ENCODE peak calls at places on chromosomes 2 and 18, in nine cellular contexts. T is amygdala; Q is activated CD4-positive, alpha-beta T cell treated with anti-CD3 and anti-CD28 coated beads, Interleukin-2, amount 50 U/mL, for 24 hours; J is naive thymus-derived CD8-positive, alpha-beta T cell; X is CD4-positive, alpha-beta memory T cell; P is WTC11; R is aorta; I is NCI-H1694; N is mucosa of gallbladder. V is an unnamed sample.

GRCh38 chr2:34423301-34423700 is 824.2 kb upstream of the FAM98A start:
- DNase-seq in I (no peak), R (no peak), Q (no peak), X (no peak), T (no peak), J (no peak), N (no peak), P (no peak), V (no peak)

GRCh38 chr2:233061591-233062446 is 1.7 kb downstream of the INPP5D start:
- DNase-seq in J (no peak), Q (no peak), R (peak; percentile 80), T (no peak), X (no peak), N (peak; percentile 47), I (no peak), P (no peak), V (no peak)

GRCh38 chr18:10059610-10060468 is 146.0 kb downstream of the VAPA start:
- DNase-seq in X (no peak), P (no peak), I (no peak), Q (no peak), J (no peak), T (no peak), R (no peak), N (no peak), V (no peak)

GRCh38 chr2:141666191-141666590 is 464.6 kb downstream of the LRP1B start:
- DNase-seq in T (no peak), R (no peak), P (no peak), N (no peak), X (no peak), J (no peak), I (no peak), Q (no peak), V (no peak)

GRCh38 chr2:104844813-104845551 is 8.9 kb upstream of the POU3F3 start:
- DNase-seq in I (no peak), T (no peak), R (no peak), X (no peak), J (no peak), N (no peak), Q (no peak), P (peak; percentile 80), V (no peak)

GRCh38 chr2:134104754-134105153 is 149.1 kb upstream of the MGAT5 start:
- DNase-seq in T (no peak), N (no peak), I (no peak), P (no peak), X (peak; percentile 28), J (no peak), Q (no peak), R (no peak), V (no peak)

GRCh38 chr2:47870668-47871540 is 35.4 kb downstream of the FBXO11 start:
- DNase-seq in R (no peak), X (no peak), J (no peak), I (no peak), T (no peak), P (no peak), N (no peak), Q (no peak), V (no peak)

GRCh38 chr2:226905718-226906438 is 70.0 kb downstream of the RHBDD1 start:
- DNase-seq in P (no peak), J (no peak), Q (no peak), T (no peak), N (no peak), R (no peak), X (no peak), I (no peak), V (no peak)

GRCh38 chr18:11981633-11982366 is 493 bp downstream of the IMPA2 start:
- DNase-seq in P (peak; percentile 62), Q (no peak), T (no peak), N (no peak), I (no peak), J (no peak), R (no peak), X (peak; percentile 13), V (no peak)

GRCh38 chr2:189157939-189158338 is 21.6 kb downstream of the COL5A2 start:
- DNase-seq in P (no peak), X (no peak), T (no peak), I (no peak), R (no peak), J (no peak), Q (no peak), N (no peak), V (no peak)

GRCh38 chr2:71672011-71672639 is 218.8 kb downstream of the DYSF start:
- DNase-seq in T (no peak), Q (no peak), X (no peak), I (no peak), J (no peak), P (peak; percentile 62), N (no peak), R (no peak), V (no peak)

GRCh38 chr2:10289891-10290290 is 12.8 kb upstream of the HPCAL1 start:
- DNase-seq in Q (no peak), I (no peak), X (no peak), N (no peak), R (no peak), J (no peak), P (no peak), T (no peak), V (peak; percentile 45)

GRCh38 chr18:7987284-7987976 is 420.3 kb downstream of the PTPRM start:
- DNase-seq in P (no peak), R (no peak), I (no peak), Q (no peak), J (no peak), T (no peak), X (no peak), N (no peak), V (no peak)

GRCh38 chr2:117698287-117698686 is 116.2 kb upstream of the DDX18 start:
- DNase-seq in Q (no peak), N (no peak), J (no peak), R (no peak), T (no peak), P (no peak), X (no peak), I (no peak), V (no peak)

GRCh38 chr2:109623923-109624322 is 9.8 kb downstream of the SOWAHC start:
- DNase-seq in N (no peak), J (no peak), P (no peak), I (no peak), Q (no peak), R (no peak), X (no peak), T (no peak), V (no peak)

GRCh38 chr2:191905336-191905735 is 58.4 kb upstream of the CAVIN2 start:
- DNase-seq in Q (no peak), T (no peak), J (no peak), N (no peak), R (no peak), I (no peak), P (no peak), X (no peak), V (no peak)

GRCh38 chr2:218781691-218782528 is at the start of gene CYP27A1:
- DNase-seq in N (peak; percentile 24), T (peak; percentile 27), J (no peak), R (peak; percentile 79), I (no peak), X (no peak), Q (no peak), P (peak; percentile 44), V (no peak)

GRCh38 chr2:73258186-73258912 is 24.2 kb downstream of the CCT7 start:
- DNase-seq in N (no peak), J (no peak), X (no peak), R (no peak), T (no peak), I (no peak), P (no peak), Q (no peak), V (no peak)